ENCODE peak calls at places on chromosomes 1 and 21, in four cellular contexts. D is HepG2, L is K562, K is GM12878. J is an unnamed sample.

GRCh38 chr1:221263831-221264767 is 384.9 kb downstream of the HLX start:
- DNase-seq in D (peak), L (peak), K (peak), J (peak)

GRCh38 chr1:212928323-212929281 is 21.7 kb upstream of the VASH2 start:
- DNase-seq in D (no peak), L (no peak), K (peak), J (no peak)

GRCh38 chr1:36115200-36115669 is 9.8 kb downstream of the COL8A2 start:
- DNase-seq in D (no peak), L (no peak), K (no peak), J (no peak)

GRCh38 chr1:24903955-24904730 is 25.9 kb downstream of the RUNX3 start:
- DNase-seq in D (no peak), L (no peak), K (no peak), J (no peak)

GRCh38 chr1:12435639-12436344 is 182.2 kb downstream of the DHRS3 start:
- DNase-seq in D (no peak), L (no peak), K (peak), J (no peak)

GRCh38 chr1:85464497-85465098 is 361 bp downstream of the DDAH1 start:
- DNase-seq in D (peak), L (no peak), K (no peak), J (peak)

GRCh38 chr1:27816921-27817630 is 13.5 kb upstream of the PPP1R8 start:
- DNase-seq in D (peak), L (no peak), K (no peak), J (no peak)

GRCh38 chr1:66576645-66577044 is 42.7 kb downstream of the SGIP1 start:
- DNase-seq in D (peak), L (peak), K (no peak), J (no peak)

GRCh38 chr1:225474439-225474985 is 46.7 kb upstream of the LBR start:
- DNase-seq in D (no peak), L (no peak), K (no peak), J (no peak)

GRCh38 chr1:84946631-84947030 is 50.3 kb downstream of the MCOLN2 start:
- DNase-seq in D (no peak), L (no peak), K (no peak), J (no peak)

GRCh38 chr1:202086579-202087350 is 36.0 kb upstream of the GPR37L1 start:
- DNase-seq in D (no peak), L (no peak), K (no peak), J (peak)

GRCh38 chr1:151012684-151013471 is 4.6 kb downstream of the PRUNE1 start:
- DNase-seq in D (peak), L (no peak), K (no peak), J (no peak)

GRCh38 chr1:42105025-42105424 is 48.2 kb upstream of the GUCA2B start:
- DNase-seq in D (no peak), L (no peak), K (no peak), J (no peak)

GRCh38 chr1:182841368-182841988 is 2.3 kb downstream of the DHX9 start:
- DNase-seq in D (peak), L (peak), K (no peak), J (no peak)

GRCh38 chr1:205786599-205786998 is 11.3 kb upstream of the RAB29 start:
- DNase-seq in D (no peak), L (no peak), K (no peak), J (no peak)

GRCh38 chr1:94115900-94116436 is 5.0 kb downstream of the ABCA4 start:
- DNase-seq in D (no peak), L (no peak), K (no peak), J (no peak)

GRCh38 chr21:45468971-45469272 is 64.0 kb downstream of the COL18A1 start:
- DNase-seq in D (no peak), L (no peak), K (no peak), J (no peak)
- TF ChIP-seq CREB1 in D (no peak), L (no peak), K (no peak), J (no peak)

GRCh38 chr1:184854456-184855180 is 100.0 kb upstream of the EDEM3 start:
- DNase-seq in D (no peak), L (no peak), K (no peak), J (no peak)
- TF ChIP-seq NR2C2 in D (no peak), L (no peak), K (no peak), J (no peak)

GRCh38 chr1:8435569-8436071 is 117.7 kb downstream of the SLC45A1 start:
- DNase-seq in D (no peak), L (no peak), K (no peak), J (no peak)
- TF ChIP-seq CREB1 in D (no peak), L (no peak), K (no peak), J (no peak)

DNA sequence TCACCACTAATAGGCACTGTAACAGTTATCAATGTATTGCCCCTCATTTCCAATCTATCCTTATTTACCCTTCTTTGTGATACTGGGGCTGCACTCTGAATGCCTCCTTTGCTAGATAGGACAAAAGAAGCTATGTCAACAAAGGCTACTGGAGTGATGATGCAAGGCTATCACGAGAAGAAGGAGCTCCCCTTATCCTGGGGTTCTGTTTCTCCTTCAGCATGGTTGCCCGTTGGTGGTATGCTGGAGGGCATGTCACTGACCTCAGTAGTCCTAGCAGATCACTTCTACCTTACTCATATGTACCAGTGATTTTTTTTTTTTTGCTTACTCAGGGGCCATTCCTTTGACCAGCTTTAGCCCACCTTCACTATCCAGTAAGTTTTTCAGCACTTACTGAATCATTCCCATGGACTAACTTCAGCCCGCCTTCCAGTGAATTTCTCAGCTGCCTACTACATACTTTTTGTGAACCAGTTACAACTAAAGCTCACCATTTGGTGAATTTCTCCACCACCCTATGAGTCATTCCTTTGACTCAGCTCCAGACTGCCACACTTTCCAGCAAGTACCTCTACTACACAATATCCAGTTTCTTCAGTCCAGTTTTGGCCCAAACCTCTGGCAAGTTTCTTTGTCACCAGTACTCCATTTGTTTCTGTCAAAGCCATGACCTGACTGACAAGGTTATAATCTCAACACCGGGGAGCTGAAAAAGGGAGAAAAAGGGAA is 944.5 kb downstream of the KCNT2 start:
- DNase-seq in D (no peak), L (peak), K (no peak), J (no peak)
- TF ChIP-seq NR2C2 in D (no peak), L (no peak), K (no peak), J (no peak)

DNA sequence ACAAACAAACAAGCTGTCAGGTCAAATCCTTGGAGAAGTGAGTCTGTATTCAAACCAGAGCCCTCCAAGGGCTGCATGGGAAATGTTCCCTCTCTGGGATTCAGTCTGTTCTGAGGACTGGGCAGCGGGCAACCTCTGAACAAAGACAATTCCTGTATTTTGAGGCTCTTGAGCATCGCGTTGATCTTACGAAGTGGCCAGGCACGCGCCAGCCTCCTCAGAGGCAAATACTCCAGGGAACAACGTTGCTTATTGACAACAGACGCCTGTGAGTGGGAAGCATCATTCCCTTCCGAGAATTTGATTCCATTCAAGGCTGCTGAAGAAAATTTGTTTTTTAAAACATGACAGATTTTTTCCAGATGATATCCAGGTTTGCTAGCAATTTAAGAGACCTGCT is 20.0 kb upstream of the TACSTD2 start:
- DNase-seq in D (no peak), L (no peak), K (no peak), J (no peak)
- TF ChIP-seq CREB1 in D (no peak), L (no peak), K (no peak), J (no peak)

GRCh38 chr1:234324668-234325225 is 48.5 kb upstream of the COA6 start:
- DNase-seq in D (no peak), L (no peak), K (no peak), J (no peak)
- TF ChIP-seq NR2C2 in D (no peak), L (no peak), K (no peak), J (no peak)

GRCh38 chr1:54365020-54365797 is 41.0 kb downstream of the SSBP3 start:
- DNase-seq in D (no peak), L (peak), K (no peak), J (no peak)
- TF ChIP-seq CREB1 in D (no peak), L (no peak), K (no peak), J (no peak)

GRCh38 chr1:207887542-207887941 is 23.4 kb downstream of the CD34 start:
- DNase-seq in D (no peak), L (no peak), K (no peak), J (no peak)
- TF ChIP-seq NR2C2 in D (no peak), L (no peak), K (no peak), J (no peak)

GRCh38 chr21:45496151-45496967 is 45.9 kb downstream of the SLC19A1 start:
- DNase-seq in D (no peak), L (no peak), K (no peak), J (no peak)
- TF ChIP-seq CREB1 in D (no peak), L (no peak), K (no peak), J (no peak)

DNA sequence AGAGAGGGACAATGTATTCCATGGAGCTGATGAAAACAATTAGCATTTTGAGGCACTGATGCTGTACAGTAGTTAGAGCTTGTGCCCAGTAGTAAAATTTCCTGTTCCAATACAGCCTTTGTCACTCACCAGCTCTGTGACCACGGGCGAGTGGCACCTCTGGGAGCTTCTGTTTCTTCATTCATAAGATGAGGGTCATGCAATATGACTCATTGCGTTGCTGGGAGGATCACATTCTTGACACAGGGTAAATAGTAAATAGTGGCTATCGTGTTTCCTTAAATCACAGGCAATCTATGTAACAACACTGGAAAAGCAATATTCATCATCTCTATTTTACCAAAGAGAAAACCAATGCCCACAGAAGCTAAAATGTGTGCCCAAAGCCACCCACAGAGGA is 4.5 kb upstream of the LRRC52 start:
- DNase-seq in D (peak), L (no peak), K (no peak), J (no peak)
- TF ChIP-seq NR2C2 in D (no peak), L (no peak), K (no peak), J (no peak)